ENCODE peak calls at places on chromosomes 7 and 10, in six cellular contexts. U, Q, C, B, V and Y are unnamed samples.

GRCh38 chr10:21523557-21524008 is 1.9 kb downstream of the SKIDA1 start:
- DNase-seq in V (no peak), B (no peak), C (no peak), U (peak; percentile 28), Q (no peak), Y (no peak)

GRCh38 chr10:38127812-38128211 is 33.7 kb downstream of the ZNF37A start:
- DNase-seq in Q (no peak), V (no peak), C (no peak), U (no peak), B (no peak), Y (no peak)

GRCh38 chr10:52774600-52775106 is 2.1 kb upstream of the MBL2 start:
- DNase-seq in Q (no peak), V (no peak), B (no peak), U (no peak), C (no peak), Y (no peak)

GRCh38 chr7:34497153-34497777 is 160.8 kb upstream of the NPSR1 start:
- DNase-seq in U (no peak), V (no peak), Q (no peak), C (peak; percentile 0), B (no peak), Y (no peak)

GRCh38 chr10:114542373-114542772 is 115.7 kb downstream of the ABLIM1 start:
- DNase-seq in Q (no peak), V (no peak), U (no peak), B (no peak), C (no peak), Y (no peak)

GRCh38 chr7:128121731-128122576 is 90.7 kb upstream of the LRRC4 start:
- DNase-seq in C (peak; percentile 39), Q (no peak), B (no peak), V (no peak), U (peak; percentile 11), Y (no peak)

GRCh38 chr10:42638053-42638820 is at the start of gene ZNF33B:
- DNase-seq in Q (peak; percentile 96), B (peak; percentile 93), V (peak; percentile 81), U (peak; percentile 90), C (peak; percentile 93), Y (peak; percentile 76)

GRCh38 chr7:77771901-77772300 is 26.3 kb downstream of the TMEM60 start:
- DNase-seq in V (no peak), C (peak; percentile 9), U (no peak), B (no peak), Q (no peak), Y (no peak)

GRCh38 chr10:74008212-74008731 is 10.4 kb downstream of the VCL start:
- DNase-seq in C (peak; percentile 57), Q (no peak), B (no peak), U (no peak), V (no peak), Y (peak; percentile 65)

GRCh38 chr7:145016068-145016467 is 180.2 kb upstream of the TPK1 start:
- DNase-seq in C (no peak), Q (no peak), V (no peak), B (peak; percentile 17), U (no peak), Y (no peak)

GRCh38 chr10:130739757-130740145 is 571.8 kb downstream of the TCERG1L start:
- DNase-seq in C (no peak), U (no peak), Q (no peak), B (no peak), V (no peak), Y (no peak)

GRCh38 chr7:141280100-141280499 is 206.2 kb downstream of the TMEM178B start:
- DNase-seq in C (no peak), U (no peak), B (no peak), Q (no peak), V (no peak), Y (no peak)

GRCh38 chr7:1386623-1387220 is 72.5 kb downstream of the MICALL2 start:
- DNase-seq in B (peak; percentile 87), U (no peak), V (no peak), C (no peak), Q (no peak), Y (no peak)

GRCh38 chr7:1418505-1419309 is 40.6 kb downstream of the MICALL2 start:
- DNase-seq in B (peak; percentile 97), Q (no peak), U (no peak), C (peak; percentile 31), V (no peak), Y (no peak)